ENCODE peak calls at places on chromosomes 12 and 14, in four cellular contexts. One of them, this sample, is unnamed.

GRCh38 chr14:71327691-71328090 is 420.4 kb downstream of the PCNX1 start:
- DNase-seq in HCT116: no peak
- DNase-seq in astrocyte of the spinal cord: no peak
- DNase-seq in upper lobe of left lung: no peak
- DNase-seq in this sample: no peak

GRCh38 chr12:64389154-64389553 is 1.4 kb downstream of the C12orf56 start:
- DNase-seq in upper lobe of left lung: no peak
- DNase-seq in astrocyte of the spinal cord: no peak
- DNase-seq in HCT116: no peak
- DNase-seq in this sample: no peak

GRCh38 chr14:77037886-77038511 is 9.5 kb upstream of the IRF2BPL start:
- DNase-seq in HCT116: no peak
- DNase-seq in upper lobe of left lung: peak
- DNase-seq in astrocyte of the spinal cord: no peak
- DNase-seq in this sample: no peak

GRCh38 chr12:57504033-57504432 is 16.2 kb downstream of the MARS1 start:
- DNase-seq in HCT116: no peak
- DNase-seq in astrocyte of the spinal cord: no peak
- DNase-seq in upper lobe of left lung: no peak
- DNase-seq in this sample: no peak

GRCh38 chr12:56517854-56518253 is 3.8 kb upstream of the RBMS2 start:
- DNase-seq in HCT116: peak
- DNase-seq in astrocyte of the spinal cord: no peak
- DNase-seq in upper lobe of left lung: no peak
- DNase-seq in this sample: no peak

GRCh38 chr12:24025153-24025798 is 75.8 kb upstream of the SOX5 start:
- DNase-seq in upper lobe of left lung: no peak
- DNase-seq in HCT116: no peak
- DNase-seq in astrocyte of the spinal cord: peak
- DNase-seq in this sample: no peak

GRCh38 chr14:93719234-93719633 is 69.1 kb downstream of the PRIMA1 start:
- DNase-seq in astrocyte of the spinal cord: no peak
- DNase-seq in upper lobe of left lung: no peak
- DNase-seq in HCT116: no peak
- DNase-seq in this sample: no peak

GRCh38 chr14:88005978-88006851 is 1.3 kb downstream of the GPR65 start:
- DNase-seq in upper lobe of left lung: peak
- DNase-seq in HCT116: no peak
- DNase-seq in astrocyte of the spinal cord: no peak
- DNase-seq in this sample: no peak

GRCh38 chr14:101893759-101894158 is 70.6 kb upstream of the DYNC1H1 start:
- DNase-seq in astrocyte of the spinal cord: no peak
- DNase-seq in upper lobe of left lung: no peak
- DNase-seq in HCT116: no peak
- DNase-seq in this sample: no peak

GRCh38 chr12:120821878-120822277 is 82.3 kb downstream of the SPPL3 start:
- DNase-seq in astrocyte of the spinal cord: no peak
- DNase-seq in upper lobe of left lung: no peak
- DNase-seq in HCT116: no peak
- DNase-seq in this sample: no peak

GRCh38 chr14:100824156-100824555 is 1.8 kb upstream of the MEG3 start:
- DNase-seq in HCT116: no peak
- DNase-seq in astrocyte of the spinal cord: peak
- DNase-seq in upper lobe of left lung: no peak
- DNase-seq in this sample: no peak

GRCh38 chr12:49017764-49018281 is 753 bp downstream of the PRKAG1 start:
- DNase-seq in astrocyte of the spinal cord: no peak
- DNase-seq in upper lobe of left lung: no peak
- DNase-seq in HCT116: no peak
- DNase-seq in this sample: no peak

GRCh38 chr14:92850492-92850891 is 56.4 kb downstream of the GOLGA5 start:
- DNase-seq in upper lobe of left lung: no peak
- DNase-seq in astrocyte of the spinal cord: no peak
- DNase-seq in HCT116: no peak
- DNase-seq in this sample: no peak

GRCh38 chr12:92034858-92035401 is 110.7 kb downstream of the BTG1 start:
- DNase-seq in astrocyte of the spinal cord: peak
- DNase-seq in upper lobe of left lung: peak
- DNase-seq in HCT116: peak
- DNase-seq in this sample: no peak

GRCh38 chr12:12726543-12727093 is 9.4 kb downstream of the CDKN1B start:
- DNase-seq in HCT116: no peak
- DNase-seq in astrocyte of the spinal cord: peak
- DNase-seq in upper lobe of left lung: no peak
- DNase-seq in this sample: no peak

GRCh38 chr12:80702889-80703605 is 4.4 kb upstream of the MYF6 start:
- DNase-seq in upper lobe of left lung: no peak
- DNase-seq in astrocyte of the spinal cord: peak
- DNase-seq in HCT116: no peak
- DNase-seq in this sample: no peak

GRCh38 chr12:53486730-53487487 is 12.3 kb downstream of the MAP3K12 start:
- DNase-seq in HCT116: no peak
- DNase-seq in astrocyte of the spinal cord: no peak
- DNase-seq in upper lobe of left lung: no peak
- DNase-seq in this sample: no peak

GRCh38 chr12:95385646-95386045 is 88.3 kb upstream of the METAP2 start:
- DNase-seq in astrocyte of the spinal cord: no peak
- DNase-seq in HCT116: no peak
- DNase-seq in upper lobe of left lung: no peak
- DNase-seq in this sample: no peak

GRCh38 chr12:56487448-56488040 is 417 bp downstream of the GLS2 start:
- DNase-seq in HCT116: no peak
- DNase-seq in upper lobe of left lung: peak
- DNase-seq in astrocyte of the spinal cord: no peak
- DNase-seq in this sample: no peak

GRCh38 chr12:108455706-108456105 is 59.4 kb upstream of the FICD start:
- DNase-seq in astrocyte of the spinal cord: no peak
- DNase-seq in upper lobe of left lung: no peak
- DNase-seq in HCT116: no peak
- DNase-seq in this sample: no peak

GRCh38 chr12:107651867-107652449 is 33.6 kb upstream of the PWP1 start:
- DNase-seq in upper lobe of left lung: no peak
- DNase-seq in HCT116: no peak
- DNase-seq in astrocyte of the spinal cord: no peak
- DNase-seq in this sample: no peak

GRCh38 chr12:50081096-50081808 is 3.9 kb upstream of the SMARCD1 start:
- DNase-seq in upper lobe of left lung: no peak
- DNase-seq in astrocyte of the spinal cord: no peak
- DNase-seq in HCT116: no peak
- DNase-seq in this sample: no peak

GRCh38 chr12:65532744-65533143 is 254.3 kb downstream of the MSRB3 start:
- DNase-seq in HCT116: no peak
- DNase-seq in upper lobe of left lung: no peak
- DNase-seq in astrocyte of the spinal cord: peak
- DNase-seq in this sample: no peak

GRCh38 chr12:20588057-20588456 is 107.1 kb upstream of the SLCO1C1 start:
- DNase-seq in upper lobe of left lung: no peak
- DNase-seq in astrocyte of the spinal cord: no peak
- DNase-seq in HCT116: no peak
- DNase-seq in this sample: no peak

GRCh38 chr12:80711866-80712265 is 4.4 kb downstream of the MYF6 start:
- DNase-seq in astrocyte of the spinal cord: no peak
- DNase-seq in upper lobe of left lung: no peak
- DNase-seq in HCT116: no peak
- DNase-seq in this sample: no peak

GRCh38 chr14:72341686-72342085 is 409.5 kb downstream of the RGS6 start:
- DNase-seq in HCT116: no peak
- DNase-seq in upper lobe of left lung: no peak
- DNase-seq in astrocyte of the spinal cord: no peak
- DNase-seq in this sample: no peak

GRCh38 chr14:92482621-92483319 is 30.8 kb upstream of the RIN3 start:
- DNase-seq in astrocyte of the spinal cord: no peak
- DNase-seq in upper lobe of left lung: peak
- DNase-seq in HCT116: no peak
- DNase-seq in this sample: peak

GRCh38 chr14:40494483-40494882 is 1062.2 kb upstream of the FBXO33 start:
- DNase-seq in astrocyte of the spinal cord: no peak
- DNase-seq in HCT116: no peak
- DNase-seq in upper lobe of left lung: no peak
- DNase-seq in this sample: no peak

GRCh38 chr14:50060871-50061663 is 55.3 kb downstream of the VCPKMT start:
- DNase-seq in astrocyte of the spinal cord: peak
- DNase-seq in HCT116: no peak
- DNase-seq in upper lobe of left lung: peak
- DNase-seq in this sample: no peak

GRCh38 chr14:50062438-50063039 is 53.8 kb downstream of the VCPKMT start:
- DNase-seq in HCT116: peak
- DNase-seq in upper lobe of left lung: peak
- DNase-seq in astrocyte of the spinal cord: peak
- DNase-seq in this sample: no peak

GRCh38 chr14:50061664-50062437 is 54.5 kb downstream of the VCPKMT start:
- DNase-seq in HCT116: no peak
- DNase-seq in astrocyte of the spinal cord: peak
- DNase-seq in upper lobe of left lung: peak
- DNase-seq in this sample: no peak

GRCh38 chr14:50058112-50058511 is 58.3 kb downstream of the VCPKMT start:
- DNase-seq in HCT116: no peak
- DNase-seq in upper lobe of left lung: no peak
- DNase-seq in astrocyte of the spinal cord: no peak
- DNase-seq in this sample: no peak

DNA sequence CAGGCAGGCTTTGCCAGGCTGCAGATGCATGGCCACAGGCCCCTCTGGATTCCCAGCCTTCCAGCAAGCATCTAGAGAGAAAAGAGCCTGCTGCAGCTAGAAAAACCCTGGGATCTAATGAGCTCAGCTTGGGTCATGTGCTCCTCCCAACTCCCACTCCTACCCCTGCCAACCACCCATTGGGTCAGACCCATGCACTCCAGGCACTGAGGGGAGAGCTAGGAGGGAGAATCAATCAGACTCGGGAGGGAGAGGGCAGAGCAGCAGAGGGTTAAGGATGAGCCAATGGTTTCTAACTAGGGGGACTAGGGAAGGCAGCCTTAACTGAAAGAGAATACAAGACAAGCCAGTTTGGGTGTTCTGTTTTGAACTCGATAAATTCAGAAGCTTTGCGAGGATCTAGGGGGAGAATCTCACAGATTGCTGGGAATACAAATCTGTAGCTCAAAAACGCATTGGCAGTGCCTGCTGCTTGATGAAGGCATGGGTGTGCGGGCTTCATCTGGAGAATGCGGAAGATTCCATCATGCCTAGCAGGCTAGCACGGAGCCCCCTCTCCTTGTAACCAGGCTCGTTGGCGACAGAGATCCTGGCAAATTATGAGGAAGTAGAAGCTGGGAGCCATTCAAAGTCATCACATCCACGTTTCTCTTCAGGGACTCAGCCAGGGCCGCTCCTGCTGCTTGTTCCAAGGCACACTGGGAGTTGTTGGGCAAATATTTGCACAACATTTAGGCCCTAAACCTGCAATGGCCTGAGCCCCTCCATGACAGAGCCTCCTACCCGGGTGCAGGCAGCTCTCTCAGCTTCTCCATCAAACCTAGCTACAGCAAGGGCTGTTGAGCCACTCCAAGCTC is 56.4 kb downstream of the VCPKMT start:
- DNase-seq in upper lobe of left lung: no peak
- DNase-seq in astrocyte of the spinal cord: no peak
- DNase-seq in HCT116: no peak
- DNase-seq in this sample: no peak
- TF ChIP-seq CTCF in upper lobe of left lung: no peak
- TF ChIP-seq CTCF in astrocyte of the spinal cord: no peak
- TF ChIP-seq CTCF in HCT116: no peak
- TF ChIP-seq CTCF in this sample: no peak

DNA sequence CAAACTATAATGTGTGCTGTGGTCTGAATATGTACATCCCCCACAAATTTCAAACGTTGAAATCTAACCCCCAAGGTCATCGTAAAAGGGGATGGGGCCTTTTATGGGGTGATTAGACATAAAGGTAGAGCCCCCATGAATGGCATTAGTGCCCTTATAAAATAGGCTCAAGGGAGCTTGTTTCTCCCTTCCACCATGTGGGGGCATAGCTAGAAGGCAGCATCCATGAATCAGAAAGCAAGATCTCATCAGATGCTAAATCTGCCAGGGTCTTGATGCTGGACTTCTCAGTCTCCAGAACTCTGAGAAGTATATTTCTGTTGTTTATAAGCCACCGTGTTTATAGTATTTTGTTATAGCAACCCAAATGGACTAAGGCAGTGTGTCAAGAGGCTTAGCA is 33.4 kb upstream of the IGF1 start:
- DNase-seq in astrocyte of the spinal cord: no peak
- DNase-seq in HCT116: no peak
- DNase-seq in upper lobe of left lung: no peak
- DNase-seq in this sample: no peak
- TF ChIP-seq CTCF in astrocyte of the spinal cord: no peak
- TF ChIP-seq CTCF in HCT116: no peak
- TF ChIP-seq CTCF in upper lobe of left lung: no peak
- TF ChIP-seq CTCF in this sample: no peak

DNA sequence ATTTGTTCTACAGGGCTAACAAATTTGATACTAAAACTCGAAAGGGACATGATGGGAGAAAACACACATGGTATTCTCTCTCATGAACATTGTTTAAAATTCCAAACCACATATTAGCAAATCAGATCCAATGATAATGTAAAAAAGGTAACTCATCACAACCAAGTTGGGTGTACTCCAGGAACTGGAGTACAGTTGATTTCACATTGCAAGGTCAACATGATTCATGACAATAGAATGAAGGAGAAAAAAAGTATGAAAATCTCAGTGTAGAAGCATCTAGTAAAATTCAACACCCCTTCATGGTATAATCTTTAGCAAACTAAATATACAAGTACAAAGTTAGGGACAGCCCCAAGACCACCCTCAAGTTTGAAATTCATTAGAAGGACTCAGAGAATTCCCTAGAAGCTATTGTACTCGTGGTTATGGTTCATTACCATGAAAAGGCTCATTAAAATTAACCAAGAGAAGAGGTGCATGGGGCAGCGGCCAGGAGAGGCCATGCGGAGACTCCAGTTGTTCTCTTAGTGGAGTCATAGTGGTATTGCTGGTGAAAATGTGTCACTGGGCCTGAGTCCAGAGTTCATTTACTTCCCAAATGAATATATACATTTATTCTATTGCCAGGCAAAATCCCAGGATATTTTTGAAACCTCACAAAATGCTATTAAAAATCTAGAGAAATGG is 3.1 kb upstream of the CDCA4 start:
- DNase-seq in HCT116: peak
- DNase-seq in astrocyte of the spinal cord: peak
- DNase-seq in upper lobe of left lung: no peak
- DNase-seq in this sample: no peak
- TF ChIP-seq CTCF in HCT116: no peak
- TF ChIP-seq CTCF in astrocyte of the spinal cord: no peak
- TF ChIP-seq CTCF in upper lobe of left lung: no peak
- TF ChIP-seq CTCF in this sample: no peak

GRCh38 chr12:124327362-124328043 is 32.6 kb downstream of the RFLNA start:
- DNase-seq in HCT116: no peak
- DNase-seq in astrocyte of the spinal cord: no peak
- DNase-seq in upper lobe of left lung: no peak
- DNase-seq in this sample: no peak

GRCh38 chr12:124326899-124327298 is 32.0 kb downstream of the RFLNA start:
- DNase-seq in upper lobe of left lung: no peak
- DNase-seq in HCT116: no peak
- DNase-seq in astrocyte of the spinal cord: no peak
- DNase-seq in this sample: no peak

GRCh38 chr12:124328116-124328515 is 33.2 kb downstream of the RFLNA start:
- DNase-seq in astrocyte of the spinal cord: no peak
- DNase-seq in HCT116: no peak
- DNase-seq in upper lobe of left lung: no peak
- DNase-seq in this sample: no peak

GRCh38 chr12:124324803-124325705 is 30.2 kb downstream of the RFLNA start:
- DNase-seq in upper lobe of left lung: no peak
- DNase-seq in astrocyte of the spinal cord: no peak
- DNase-seq in HCT116: no peak
- DNase-seq in this sample: no peak

GRCh38 chr12:124326104-124326503 is 31.2 kb downstream of the RFLNA start:
- DNase-seq in astrocyte of the spinal cord: no peak
- DNase-seq in upper lobe of left lung: no peak
- DNase-seq in HCT116: no peak
- DNase-seq in this sample: no peak
- TF ChIP-seq CTCF in astrocyte of the spinal cord: peak
- TF ChIP-seq CTCF in upper lobe of left lung: no peak
- TF ChIP-seq CTCF in HCT116: no peak
- TF ChIP-seq CTCF in this sample: peak

This sample was measured in type B pancreatic cell.